ENCODE peak calls at places on chromosomes 11 and 22, in five cellular contexts. F is neuronal stem cell, L is IMR-90, S is fibroblast of lung, N is colonic mucosa. T is an unnamed sample.

GRCh38 chr11:118907051-118907748 is 18.5 kb downstream of the BCL9L start:
- DNase-seq in L (peak; percentile 62), N (peak; percentile 94), F (no peak), S (peak; percentile 71), T (peak; percentile 98)

GRCh38 chr11:67031791-67032561 is 9.0 kb downstream of the SYT12 start:
- DNase-seq in F (no peak), S (peak; percentile 36), N (no peak), L (peak; percentile 80), T (peak; percentile 72)

GRCh38 chr22:37454857-37455686 is 27.8 kb upstream of the ELFN2 start:
- DNase-seq in N (no peak), F (no peak), L (peak; percentile 89), S (peak; percentile 79), T (peak; percentile 51)

GRCh38 chr11:11836676-11837231 is 5.0 kb upstream of the USP47 start:
- DNase-seq in N (no peak), L (peak; percentile 30), F (no peak), S (no peak), T (no peak)

GRCh38 chr11:117985953-117986887 is at the start of gene IL10RA:
- DNase-seq in L (peak; percentile 20), S (peak; percentile 51), N (peak; percentile 90), F (peak; percentile 86), T (peak; percentile 95)

GRCh38 chr11:72069787-72070251 is 10.5 kb downstream of the NUMA1 start:
- DNase-seq in F (no peak), L (peak; percentile 84), N (peak; percentile 87), S (peak; percentile 88), T (peak; percentile 65)

GRCh38 chr11:103808246-103808645 is 228.2 kb upstream of the DDI1 start:
- DNase-seq in N (no peak), S (no peak), L (peak; percentile 27), F (no peak), T (no peak)

GRCh38 chr11:820655-821512 is 2.2 kb downstream of the PNPLA2 start:
- DNase-seq in L (peak; percentile 56), N (peak; percentile 80), F (no peak), S (peak; percentile 70), T (no peak)

GRCh38 chr11:78415338-78415737 is 2.3 kb downstream of the GAB2 start:
- DNase-seq in S (no peak), N (no peak), F (no peak), L (no peak), T (no peak)

GRCh38 chr11:2570211-2570811 is 125.5 kb downstream of the KCNQ1 start:
- DNase-seq in S (no peak), L (no peak), F (no peak), N (no peak), T (peak; percentile 25)

GRCh38 chr11:69000831-69001245 is 12.2 kb downstream of the MRGPRF start:
- DNase-seq in L (peak; percentile 87), N (peak; percentile 30), S (peak; percentile 90), F (no peak), T (peak; percentile 44)

GRCh38 chr22:45905924-45906865 is 70.8 kb downstream of the WNT7B start:
- DNase-seq in L (peak; percentile 62), N (no peak), S (peak; percentile 51), F (no peak), T (no peak)

GRCh38 chr11:27754035-27755017 is 54.1 kb upstream of the BDNF start:
- DNase-seq in S (no peak), F (no peak), L (peak; percentile 75), N (no peak), T (no peak)

GRCh38 chr11:46900091-46900746 is 18.1 kb downstream of the LRP4 start:
- DNase-seq in L (no peak), S (no peak), F (no peak), N (no peak), T (no peak)

GRCh38 chr11:117295438-117296137 is 4.4 kb downstream of the BACE1-AS start:
- DNase-seq in N (no peak), L (no peak), F (no peak), S (no peak), T (no peak)

GRCh38 chr11:83971063-83971462 is 684.9 kb upstream of the CCDC90B start:
- DNase-seq in S (peak; percentile 14), N (no peak), F (peak; percentile 6), L (peak; percentile 0), T (peak; percentile 52)

GRCh38 chr11:58616594-58616993 is 5.9 kb upstream of the CNTF start:
- DNase-seq in N (no peak), F (no peak), S (peak; percentile 92), L (peak; percentile 95), T (no peak)

GRCh38 chr11:70247042-70247709 is 23.3 kb upstream of the PPFIA1 start:
- DNase-seq in N (no peak), L (peak; percentile 34), S (no peak), F (no peak), T (no peak)

GRCh38 chr11:76302707-76303395 is 78.1 kb downstream of the THAP12 start:
- DNase-seq in L (no peak), N (no peak), S (no peak), F (no peak), T (no peak)

GRCh38 chr11:69425895-69426544 is 55.4 kb upstream of the LINC01488 start:
- DNase-seq in N (no peak), S (no peak), F (no peak), L (no peak), T (no peak)

GRCh38 chr11:11605181-11605580 is 16.6 kb downstream of the GALNT18 start:
- DNase-seq in N (no peak), L (no peak), F (no peak), S (no peak), T (no peak)

GRCh38 chr11:58763120-58763490 is 31.4 kb upstream of the GLYAT start:
- DNase-seq in F (no peak), S (no peak), L (no peak), N (no peak), T (no peak)

GRCh38 chr11:96328395-96329010 is 14.5 kb downstream of the MAML2 start:
- DNase-seq in N (no peak), F (no peak), S (peak; percentile 26), L (peak; percentile 59), T (no peak)

GRCh38 chr22:35608088-35608487 is 9.0 kb downstream of the MB start:
- DNase-seq in N (no peak), F (no peak), S (no peak), L (no peak), T (no peak)

GRCh38 chr11:111403021-111403725 is 24.1 kb upstream of the POU2AF1 start:
- DNase-seq in L (no peak), N (no peak), F (no peak), S (no peak), T (no peak)

GRCh38 chr11:17907046-17907445 is 105.8 kb downstream of the SERGEF start:
- DNase-seq in N (no peak), S (no peak), L (no peak), F (no peak), T (no peak)

GRCh38 chr11:63534076-63534475 is 2.5 kb upstream of the PLAAT4 start:
- DNase-seq in L (no peak), S (no peak), F (no peak), N (no peak), T (no peak)
- H3K27ac ChIP-seq in L (no peak overlapping the region), S (no peak overlapping the region), F (no peak overlapping the region), N (no peak overlapping the region), T (no peak overlapping the region)

GRCh38 chr11:86484795-86485166 is 110.1 kb downstream of the CCDC81 start:
- DNase-seq in S (no peak), L (no peak), N (no peak), F (no peak), T (no peak)

GRCh38 chr11:86482684-86483083 is 108.0 kb downstream of the CCDC81 start:
- DNase-seq in N (no peak), L (no peak), S (no peak), F (no peak), T (no peak)

GRCh38 chr11:86484164-86484794 is 109.6 kb downstream of the CCDC81 start:
- DNase-seq in F (no peak), N (no peak), L (peak; percentile 100), S (peak; percentile 98), T (no peak)

GRCh38 chr11:86481399-86481798 is 106.7 kb downstream of the CCDC81 start:
- DNase-seq in S (no peak), N (no peak), L (no peak), F (no peak), T (no peak)

DNA sequence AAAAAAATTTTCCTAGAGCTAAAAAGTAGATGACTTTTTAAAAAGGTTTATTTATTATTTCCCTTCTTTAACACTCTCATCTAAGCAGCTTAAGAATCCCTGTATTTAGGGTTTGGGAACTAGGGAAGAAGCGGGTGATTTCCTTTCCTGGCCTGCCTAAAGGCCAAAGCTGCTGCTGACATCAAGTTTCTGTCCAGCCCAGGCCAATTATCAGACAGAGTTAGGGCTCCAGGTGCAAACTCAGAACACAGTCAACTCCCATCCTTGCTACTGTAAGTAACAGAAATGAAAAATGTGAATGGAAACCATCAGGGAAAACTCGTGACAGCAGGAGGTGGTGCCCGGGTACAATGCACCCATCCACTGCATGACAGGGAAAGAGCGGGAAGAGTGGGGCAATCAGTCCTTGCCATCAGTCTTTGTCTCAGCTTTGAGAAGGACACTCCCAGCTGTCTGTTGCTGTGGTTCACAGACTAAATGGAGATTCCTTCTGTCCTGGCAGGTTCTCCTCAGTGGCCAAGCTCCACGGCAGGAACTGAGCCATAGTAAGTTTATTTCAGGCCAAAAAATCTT is 109.0 kb downstream of the CCDC81 start:
- DNase-seq in N (no peak), F (no peak), L (no peak), S (no peak), T (no peak)
- H3K9ac ChIP-seq in N (no peak overlapping the region), F (no peak overlapping the region), L (no peak overlapping the region), S (no peak overlapping the region), T (no peak overlapping the region)

DNA sequence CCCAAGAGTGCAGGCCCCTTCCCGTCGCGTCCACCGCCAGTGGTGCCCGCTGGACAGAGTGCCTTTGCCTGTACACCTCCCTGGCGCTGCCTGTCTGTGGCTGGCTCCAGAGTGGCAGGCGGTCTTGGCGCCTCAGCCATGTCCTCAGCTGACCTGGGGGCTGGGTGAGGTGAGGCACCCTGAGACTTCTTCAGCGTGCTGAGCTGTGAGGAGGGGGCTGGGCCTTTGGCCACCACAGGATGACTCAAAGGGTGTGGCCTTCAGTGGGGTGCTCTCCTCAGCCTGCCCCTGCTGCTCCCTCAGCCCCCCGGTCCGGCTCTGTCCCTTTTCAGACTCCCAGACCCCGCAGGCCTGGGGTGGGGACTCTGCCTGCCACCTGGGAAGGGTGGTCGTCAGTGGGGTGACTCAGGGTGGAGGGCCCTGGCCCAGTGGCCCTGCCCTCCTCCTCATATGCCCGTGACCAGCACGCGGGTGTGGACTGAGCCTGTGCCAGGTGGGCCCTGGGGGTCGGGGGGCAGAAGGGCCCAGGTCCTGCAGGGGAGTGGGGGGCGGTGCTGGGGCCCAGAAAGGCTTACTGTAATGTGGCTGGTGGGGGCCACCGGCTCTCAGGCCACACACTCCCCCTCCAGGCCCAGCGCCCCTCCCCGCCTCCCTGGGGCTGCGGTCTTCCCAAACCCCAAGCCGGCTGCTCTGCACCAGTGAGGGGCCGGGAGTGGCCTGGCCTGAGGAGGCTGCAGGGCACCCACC is 15.9 kb downstream of the CRELD2 start:
- DNase-seq in F (no peak), S (peak; percentile 47), L (peak; percentile 12), N (peak; percentile 59), T (no peak)
- H3K4me3 ChIP-seq in F (no peak overlapping the region), S (peak overlapping the region; percentile 20), L (peak overlapping the region; percentile 30), N (peak overlapping the region; percentile 39), T (no peak overlapping the region)

GRCh38 chr22:42258126-42258525 is 12.3 kb downstream of the TCF20 start:
- DNase-seq in S (no peak), L (no peak), N (no peak), F (no peak), T (no peak)

GRCh38 chr22:42263944-42264343 is 6.5 kb downstream of the TCF20 start:
- DNase-seq in N (no peak), L (no peak), S (no peak), F (no peak), T (no peak)

GRCh38 chr22:42257386-42257785 is 13.1 kb downstream of the TCF20 start:
- DNase-seq in F (no peak), L (peak; percentile 18), S (no peak), N (no peak), T (no peak)

GRCh38 chr22:42262964-42263363 is 7.5 kb downstream of the TCF20 start:
- DNase-seq in F (no peak), L (no peak), N (no peak), S (no peak), T (no peak)

GRCh38 chr22:42261266-42261665 is 9.2 kb downstream of the TCF20 start:
- DNase-seq in S (peak; percentile 83), L (peak; percentile 72), N (no peak), F (no peak), T (no peak)
- H3K27ac ChIP-seq in S (no peak overlapping the region), L (no peak overlapping the region), N (no peak overlapping the region), F (no peak overlapping the region), T (no peak overlapping the region)

T was measured in endodermal cell.